ENCODE peak calls at places on chromosomes 6 and 20, in nine cellular contexts. E, L, R, S, V, B, T, H and I are unnamed samples. For H3K4me1 and H3K9me2, the result is how much of the 10 kb centered on the place peaks cover.

GRCh38 chr6:140766999-140767398 is 1365.7 kb upstream of the GJE1 start:
- DNase-seq in L (no peak), V (no peak), E (no peak), H (no peak), B (no peak), R (no peak), S (no peak), T (no peak), I (no peak)

GRCh38 chr6:116280161-116280959 is 630 bp upstream of the TSPYL1 start:
- DNase-seq in E (no peak), R (peak), T (no peak), H (no peak), S (peak), V (no peak), L (no peak), B (peak), I (peak)

GRCh38 chr20:23362392-23363256 is 642 bp downstream of the GZF1 start:
- DNase-seq in H (no peak), T (no peak), R (peak), S (peak), V (peak), E (peak), L (peak), B (peak), I (peak)

GRCh38 chr6:158634695-158635426 is 9.7 kb downstream of the DYNLT1 start:
- DNase-seq in H (no peak), R (no peak), L (no peak), T (no peak), E (no peak), B (no peak), V (no peak), S (no peak), I (no peak)

GRCh38 chr6:44339301-44339700 is 3.1 kb upstream of the SPATS1 start:
- DNase-seq in E (no peak), V (no peak), S (no peak), L (no peak), H (no peak), R (no peak), B (no peak), T (no peak), I (no peak)

GRCh38 chr6:56866917-56867522 is 87.9 kb upstream of the BEND6 start:
- DNase-seq in V (no peak), B (no peak), S (peak), R (no peak), E (no peak), H (no peak), T (no peak), L (peak), I (no peak)

GRCh38 chr20:60095456-60095855 is 137.2 kb downstream of the CDH26 start:
- DNase-seq in V (no peak), L (no peak), T (no peak), S (no peak), H (no peak), R (peak), B (no peak), E (no peak), I (no peak)

GRCh38 chr6:21360353-21360752 is 233.2 kb upstream of the SOX4 start:
- DNase-seq in S (no peak), H (no peak), R (no peak), T (peak), V (no peak), E (peak), B (no peak), L (peak), I (no peak)

GRCh38 chr6:102127253-102127652 is 733.7 kb downstream of the GRIK2 start:
- DNase-seq in T (no peak), R (no peak), S (no peak), L (no peak), B (no peak), E (no peak), H (no peak), V (no peak), I (no peak)

GRCh38 chr6:139129284-139129683 is 5.6 kb upstream of the HECA start:
- DNase-seq in S (no peak), L (no peak), R (no peak), H (no peak), B (no peak), V (no peak), T (no peak), E (no peak), I (no peak)

GRCh38 chr6:170208651-170209353 is 82.1 kb downstream of the DLL1 start:
- DNase-seq in B (no peak), H (peak), S (no peak), V (no peak), T (no peak), E (no peak), L (no peak), R (no peak), I (no peak)

GRCh38 chr6:160348552-160349441 is 619 bp downstream of the SLC22A3 start:
- DNase-seq in H (peak), S (peak), B (peak), E (peak), T (no peak), R (no peak), L (peak), V (no peak), I (no peak)

GRCh38 chr20:57450419-57450818 is 59.2 kb downstream of the RBM38 start:
- DNase-seq in V (peak), E (no peak), R (peak), B (no peak), S (peak), T (no peak), L (peak), H (peak), I (peak)

GRCh38 chr6:131368077-131368911 is 204.7 kb upstream of the ARG1 start:
- DNase-seq in H (no peak), T (peak), E (peak), R (no peak), L (no peak), B (no peak), V (peak), S (peak), I (peak)

GRCh38 chr20:59864726-59865125 is 68.7 kb downstream of the SYCP2 start:
- DNase-seq in S (no peak), B (no peak), T (no peak), R (no peak), H (no peak), V (no peak), L (no peak), E (no peak), I (no peak)

GRCh38 chr20:32464401-32465091 is 106.4 kb downstream of the ASXL1 start:
- DNase-seq in R (no peak), E (no peak), V (no peak), B (no peak), S (no peak), L (no peak), T (no peak), H (no peak), I (no peak)

GRCh38 chr6:72864799-72865198 is 242.9 kb downstream of the KCNQ5 start:
- DNase-seq in H (no peak), S (peak), T (no peak), V (no peak), L (no peak), E (no peak), R (no peak), B (no peak), I (no peak)

DNA sequence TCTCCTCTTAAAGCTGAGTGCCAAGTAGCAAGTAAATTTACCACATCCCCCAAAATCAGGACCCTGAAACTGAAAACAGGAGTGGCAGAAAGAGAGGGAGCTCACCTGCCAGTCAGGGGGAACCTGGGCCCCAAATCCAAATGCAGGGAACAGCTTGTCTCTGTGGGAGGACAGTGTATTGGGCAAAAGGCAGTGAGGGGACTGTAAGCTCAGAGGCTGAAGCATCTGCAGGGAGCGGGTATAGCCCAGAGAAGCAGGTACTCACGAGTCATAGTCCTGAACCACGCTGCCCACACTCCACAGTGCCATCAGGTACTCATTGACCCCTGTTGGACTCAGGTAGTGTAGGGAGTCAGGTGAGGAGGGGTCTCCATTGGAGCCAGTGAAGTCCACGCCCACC is 15.0 kb downstream of the SPAG4 start:
- DNase-seq in S (no peak), V (no peak), B (no peak), E (no peak), R (no peak), H (no peak), L (no peak), T (no peak), I (no peak)
- H3K4me2 ChIP-seq in S (no peak), V (no peak), B (no peak), E (no peak), R (no peak), H (no peak), L (no peak), T (no peak), I (no peak)

GRCh38 chr20:49277786-49278035 is 146 bp downstream of the ZNFX1 start:
- DNase-seq in S (no peak), R (no peak), V (no peak), T (no peak), L (no peak), H (no peak), E (no peak), B (no peak), I (no peak)
- H3K4me1 ChIP-seq in S (under half), R (under half), V (under half), T (under half), L (under half), H (under half), E (under half), B (under half), I (under half)

GRCh38 chr6:69424581-69424980 is 372.2 kb downstream of the LMBRD1 start:
- DNase-seq in L (no peak), T (no peak), R (no peak), V (no peak), H (no peak), E (no peak), S (no peak), B (no peak), I (no peak)
- H3K9me2 ChIP-seq in L (under half), T (under half), R (under half), V (under half), H (under half), E (under half), S (under half), B (under half), I (under half)

GRCh38 chr6:36110863-36111262 is 19.4 kb upstream of the MAPK13 start:
- DNase-seq in E (no peak), B (no peak), T (no peak), R (no peak), L (no peak), H (peak), V (no peak), S (no peak), I (peak)
- H3K4me2 ChIP-seq in E (no peak), B (no peak), T (no peak), R (peak), L (no peak), H (no peak), V (no peak), S (no peak), I (peak)

DNA sequence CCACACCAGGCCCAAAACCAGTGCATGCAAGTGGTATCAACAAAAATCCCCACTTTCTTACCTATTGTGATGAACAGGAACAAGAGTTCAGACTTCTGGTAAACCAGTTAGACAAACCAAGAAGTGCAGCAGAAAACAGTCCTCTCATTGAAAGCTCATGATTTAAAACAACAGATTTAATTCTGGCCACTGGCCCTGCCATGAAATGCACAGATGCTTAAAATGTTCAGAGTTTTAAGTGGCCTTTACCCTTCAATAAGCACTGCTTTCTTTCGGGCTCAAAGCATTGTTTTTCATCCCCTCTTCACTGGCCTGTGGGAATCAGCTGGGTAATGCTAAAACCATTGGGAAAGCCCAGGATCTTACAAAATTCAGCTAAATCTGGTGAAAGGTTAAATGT is 102.4 kb upstream of the ISM1 start:
- DNase-seq in B (no peak), T (no peak), S (no peak), E (no peak), H (no peak), L (no peak), R (no peak), V (no peak), I (no peak)
- H3K4me1 ChIP-seq in B (under half), T (under half), S (under half), E (under half), H (under half), L (under half), R (under half), V (under half), I (under half)